ENCODE peak calls at places on chromosomes 12 and 14, in six cellular contexts. C is Panc1; Z is left lung; A is lung; R is CD4-positive, alpha-beta T cell; I is HepG2. E is an unnamed sample.

GRCh38 chr14:39060818-39061437 is 42.1 kb downstream of the SEC23A start:
- ATAC-seq in C (no peak), Z (no peak), A (no peak), R (no peak), I (no peak), E (no peak)

GRCh38 chr12:47574252-47575021 is 131.4 kb downstream of the RPAP3 start:
- ATAC-seq in C (no peak), Z (no peak), A (no peak), R (no peak), I (no peak), E (no peak)

GRCh38 chr14:20632448-20632830 is 9.1 kb downstream of the OR6S1 start:
- ATAC-seq in C (peak; percentile 24), Z (peak; percentile 4), A (peak; percentile 7), R (peak; percentile 19), I (peak; percentile 53), E (peak; percentile 30)

GRCh38 chr12:41769810-41770209 is 374.9 kb downstream of the GXYLT1 start:
- ATAC-seq in C (no peak), Z (no peak), A (no peak), R (no peak), I (no peak), E (no peak)

GRCh38 chr12:44002607-44003006 is 166.7 kb downstream of the TMEM117 start:
- ATAC-seq in C (no peak), Z (no peak), A (no peak), R (no peak), I (no peak), E (no peak)

GRCh38 chr12:31890295-31891285 is 68.6 kb upstream of the RESF1 start:
- ATAC-seq in C (no peak), Z (no peak), A (no peak), R (peak; percentile 92), I (no peak), E (no peak)

GRCh38 chr14:91714805-91715204 is 17.1 kb downstream of the CATSPERB start:
- ATAC-seq in C (no peak), Z (no peak), A (no peak), R (peak; percentile 96), I (no peak), E (no peak)

GRCh38 chr14:71208702-71209357 is 301.6 kb downstream of the PCNX1 start:
- ATAC-seq in C (no peak), Z (no peak), A (no peak), R (no peak), I (no peak), E (no peak)

GRCh38 chr12:132116709-132117557 is 27.2 kb downstream of the DDX51 start:
- ATAC-seq in C (no peak), Z (no peak), A (no peak), R (no peak), I (peak; percentile 22), E (no peak)

GRCh38 chr14:102078840-102079699 is 7.8 kb downstream of the HSP90AA1 start:
- ATAC-seq in C (peak; percentile 14), Z (no peak), A (no peak), R (no peak), I (no peak), E (no peak)

GRCh38 chr12:74581439-74581838 is 43.8 kb downstream of the ATXN7L3B start:
- ATAC-seq in C (no peak), Z (no peak), A (no peak), R (no peak), I (no peak), E (no peak)

GRCh38 chr14:92538412-92539017 is 24.9 kb downstream of the RIN3 start:
- ATAC-seq in C (no peak), Z (no peak), A (no peak), R (no peak), I (no peak), E (no peak)

GRCh38 chr12:117039891-117040309 is 59.3 kb downstream of the TESC start:
- ATAC-seq in C (no peak), Z (no peak), A (no peak), R (no peak), I (no peak), E (no peak)

GRCh38 chr14:88611878-88612277 is 49.0 kb downstream of the ZC3H14 start:
- ATAC-seq in C (no peak), Z (no peak), A (no peak), R (no peak), I (no peak), E (no peak)

GRCh38 chr14:104665092-104665662 is 24.2 kb upstream of the INF2 start:
- ATAC-seq in C (no peak), Z (peak; percentile 14), A (no peak), R (peak; percentile 54), I (no peak), E (no peak)

GRCh38 chr12:53770281-53770680 is 18.5 kb upstream of the CISTR start:
- ATAC-seq in C (peak; percentile 93), Z (no peak), A (no peak), R (no peak), I (no peak), E (no peak)

GRCh38 chr12:102413396-102413795 is 67.0 kb downstream of the IGF1 start:
- ATAC-seq in C (no peak), Z (no peak), A (no peak), R (no peak), I (no peak), E (no peak)

GRCh38 chr12:62814243-62814642 is 120.7 kb downstream of the PPM1H start:
- ATAC-seq in C (no peak), Z (no peak), A (no peak), R (no peak), I (no peak), E (no peak)

GRCh38 chr14:103259801-103260628 is 74.0 kb upstream of the EIF5 start:
- ATAC-seq in C (peak; percentile 81), Z (peak; percentile 81), A (peak; percentile 24), R (no peak), I (peak; percentile 91), E (peak; percentile 31)

GRCh38 chr12:122293081-122293480 is 26.8 kb upstream of the VPS33A start:
- ATAC-seq in C (no peak), Z (no peak), A (no peak), R (no peak), I (no peak), E (no peak)

GRCh38 chr14:55388160-55388559 is 23.5 kb downstream of the ATG14 start:
- ATAC-seq in C (no peak), Z (no peak), A (no peak), R (no peak), I (no peak), E (no peak)

GRCh38 chr14:101970830-101971400 is 6.5 kb downstream of the DYNC1H1 start:
- ATAC-seq in C (no peak), Z (no peak), A (no peak), R (no peak), I (no peak), E (no peak)

GRCh38 chr14:24351517-24351916 is 11.7 kb upstream of the RIPK3 start:
- ATAC-seq in C (no peak), Z (peak; percentile 75), A (no peak), R (no peak), I (peak; percentile 68), E (peak; percentile 50)

GRCh38 chr14:55136868-55137785 is 8.1 kb downstream of the LGALS3 start:
- ATAC-seq in C (no peak), Z (peak; percentile 65), A (peak; percentile 32), R (no peak), I (no peak), E (peak; percentile 76)

GRCh38 chr12:93127582-93128331 is 198.7 kb upstream of the EEA1 start:
- ATAC-seq in C (no peak), Z (peak; percentile 80), A (peak; percentile 58), R (no peak), I (peak; percentile 95), E (peak; percentile 88)

GRCh38 chr14:63286071-63286470 is 32.7 kb downstream of the GPHB5 start:
- ATAC-seq in C (no peak), Z (no peak), A (no peak), R (no peak), I (no peak), E (no peak)

GRCh38 chr12:120849765-120850164 is 54.4 kb downstream of the SPPL3 start:
- ATAC-seq in C (peak; percentile 91), Z (peak; percentile 81), A (no peak), R (no peak), I (peak; percentile 35), E (no peak)
- TF ChIP-seq CTCF in C (no peak), Z (no peak), A (no peak), R (no peak), I (no peak), E (no peak)

DNA sequence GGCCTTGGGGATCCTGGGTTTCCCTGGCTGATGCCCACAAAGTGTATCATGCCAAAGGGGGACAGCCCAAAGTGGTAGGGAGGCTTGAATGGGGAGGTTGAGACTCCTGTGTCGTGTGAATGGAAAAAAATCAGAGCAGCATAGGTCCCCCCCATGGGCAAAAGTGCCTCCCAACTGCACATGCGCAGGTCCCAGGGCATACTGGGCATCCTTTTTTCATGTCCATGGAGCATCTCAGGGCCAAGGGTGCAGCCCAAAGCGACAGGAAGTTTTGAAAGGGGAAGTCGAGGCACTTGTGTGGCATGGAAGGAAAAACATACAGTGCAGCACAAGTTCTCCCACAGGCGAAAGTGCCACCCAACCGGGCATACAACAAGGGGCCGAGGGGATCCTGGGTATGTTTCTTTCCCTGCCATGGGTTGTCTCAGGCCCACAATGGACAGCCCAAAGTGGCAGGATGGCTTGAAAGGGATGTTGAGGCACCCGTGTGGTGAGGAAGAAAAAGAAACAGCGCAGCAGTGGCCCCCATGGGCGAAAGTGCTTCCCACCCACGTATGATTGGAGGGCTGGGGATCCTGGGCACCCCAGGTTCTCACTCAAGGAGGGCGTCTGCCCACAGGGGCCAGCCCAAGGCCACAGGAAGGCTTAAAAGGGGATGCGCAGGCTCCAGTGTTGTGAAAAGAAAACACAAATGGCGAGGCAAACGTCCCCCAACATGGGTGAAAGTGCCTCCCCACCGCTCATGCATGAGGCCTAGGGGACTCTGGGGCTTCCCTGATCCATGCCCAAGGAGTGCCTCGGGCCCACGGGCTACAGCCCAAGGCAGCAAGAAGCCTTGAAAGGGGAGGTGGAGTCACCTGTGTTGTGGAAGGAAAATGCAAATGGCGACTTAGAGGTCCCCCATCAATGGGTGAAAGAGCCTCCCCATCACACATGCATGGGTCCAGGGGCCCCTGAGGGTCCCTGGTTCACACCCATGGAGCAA is 573.7 kb downstream of the ALG10 start:
- ATAC-seq in C (no peak), Z (no peak), A (no peak), R (no peak), I (no peak), E (no peak)
- H3K9me3 ChIP-seq in C (no peaks in the 10 kb centered on the region), Z (peaks cover 100% of the 10 kb centered on the region), A (peaks cover 55% of the 10 kb centered on the region), R (peaks cover 78% of the 10 kb centered on the region), I (peaks cover 100% of the 10 kb centered on the region), E (peaks cover 100% of the 10 kb centered on the region)

DNA sequence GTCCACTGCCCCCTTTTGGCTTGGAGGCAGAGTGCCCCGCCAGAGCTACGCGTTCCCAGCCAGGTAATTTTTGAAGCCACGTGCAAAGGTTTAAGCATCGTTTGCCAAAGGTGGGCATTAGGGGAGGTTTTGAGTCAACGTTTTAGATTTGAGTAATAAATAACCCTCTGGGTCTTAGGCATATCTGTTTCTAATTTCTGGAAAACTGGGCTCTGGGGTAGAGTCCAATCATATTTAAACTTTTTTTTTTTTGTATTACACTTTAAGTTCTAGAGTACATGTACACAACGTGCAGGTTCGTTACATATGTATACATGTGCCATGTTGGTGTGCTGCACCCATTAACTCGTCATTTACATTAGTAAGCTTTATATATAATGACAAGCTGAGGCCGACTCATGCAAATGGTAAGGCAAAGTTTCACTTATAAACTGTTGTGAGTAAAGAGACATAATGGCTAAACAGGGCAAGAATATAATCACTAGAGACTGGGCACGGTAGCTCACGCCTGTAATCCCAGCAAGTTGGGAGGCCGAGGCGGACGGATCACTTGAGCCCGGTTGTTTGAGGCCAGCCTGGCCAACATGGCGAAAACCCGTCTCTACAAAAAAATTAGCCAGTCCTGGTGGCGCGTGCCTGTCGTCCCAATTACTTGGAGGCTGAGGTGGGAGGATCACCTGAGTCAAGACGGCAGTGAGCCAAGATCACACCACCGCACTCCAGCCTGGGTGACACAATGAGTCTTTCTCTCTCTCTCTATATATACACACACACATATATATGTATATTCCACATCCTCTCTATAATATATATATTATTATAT is 491 bp upstream of the NR2C1 start:
- ATAC-seq in C (no peak), Z (no peak), A (no peak), R (no peak), I (no peak), E (no peak)
- TF ChIP-seq CTCF in C (peak; percentile 96), Z (peak; percentile 65), A (peak; percentile 76), R (peak; percentile 83), I (no peak), E (peak; percentile 53)

GRCh38 chr14:97841762-97842161 is 1044.6 kb downstream of the VRK1 start:
- ATAC-seq in C (no peak), Z (no peak), A (no peak), R (no peak), I (no peak), E (no peak)
- H3K9me3 ChIP-seq in C (no peaks in the 10 kb centered on the region), Z (no peaks in the 10 kb centered on the region), A (peaks cover 2% of the 10 kb centered on the region), R (no peaks in the 10 kb centered on the region), I (peaks cover 48% of the 10 kb centered on the region), E (no peaks in the 10 kb centered on the region)

E was measured in gastroesophageal sphincter.